ENCODE peak calls at places on chromosomes 4 and X, in eight cellular contexts. One of them, this sample, is unnamed.

GRCh38 chr4:67430989-67431388 is 114.3 kb downstream of the CENPC start:
- DNase-seq in T-helper 2 cell: no peak
- DNase-seq in HEK293T: no peak
- DNase-seq in nucleus accumbens: no peak
- DNase-seq in IMR-90: no peak
- DNase-seq in GM04503: no peak
- DNase-seq in stimulated activated CD8-positive, alpha-beta memory T cell treated with anti-CD3 and anti-CD28 coated beads, Interleukin-4, amount 100 ng/mL, for 24 hours: no peak
- DNase-seq in HS-5: no peak
- DNase-seq in this sample: no peak

GRCh38 chr4:140078366-140078765 is 75.6 kb downstream of the MAML3 start:
- DNase-seq in T-helper 2 cell: no peak
- DNase-seq in nucleus accumbens: no peak
- DNase-seq in stimulated activated CD8-positive, alpha-beta memory T cell treated with anti-CD3 and anti-CD28 coated beads, Interleukin-4, amount 100 ng/mL, for 24 hours: no peak
- DNase-seq in GM04503: no peak
- DNase-seq in HS-5: no peak
- DNase-seq in IMR-90: peak; percentile 51
- DNase-seq in HEK293T: peak; percentile 55
- DNase-seq in this sample: no peak

GRCh38 chr4:114316789-114317188 is 281.8 kb upstream of the UGT8 start:
- DNase-seq in IMR-90: no peak
- DNase-seq in T-helper 2 cell: no peak
- DNase-seq in HS-5: no peak
- DNase-seq in stimulated activated CD8-positive, alpha-beta memory T cell treated with anti-CD3 and anti-CD28 coated beads, Interleukin-4, amount 100 ng/mL, for 24 hours: no peak
- DNase-seq in HEK293T: no peak
- DNase-seq in nucleus accumbens: no peak
- DNase-seq in GM04503: no peak
- DNase-seq in this sample: no peak

GRCh38 chr4:107392951-107393350 is 327.1 kb downstream of the PAPSS1 start:
- DNase-seq in nucleus accumbens: no peak
- DNase-seq in IMR-90: peak; percentile 1
- DNase-seq in HEK293T: no peak
- DNase-seq in GM04503: peak; percentile 45
- DNase-seq in stimulated activated CD8-positive, alpha-beta memory T cell treated with anti-CD3 and anti-CD28 coated beads, Interleukin-4, amount 100 ng/mL, for 24 hours: no peak
- DNase-seq in HS-5: peak; percentile 11
- DNase-seq in T-helper 2 cell: no peak
- DNase-seq in this sample: no peak

GRCh38 chrX:40166582-40166981 is 68.8 kb upstream of the BCOR start:
- DNase-seq in HEK293T: no peak
- DNase-seq in GM04503: no peak
- DNase-seq in IMR-90: peak; percentile 42
- DNase-seq in HS-5: no peak
- DNase-seq in stimulated activated CD8-positive, alpha-beta memory T cell treated with anti-CD3 and anti-CD28 coated beads, Interleukin-4, amount 100 ng/mL, for 24 hours: no peak
- DNase-seq in nucleus accumbens: no peak
- DNase-seq in T-helper 2 cell: no peak
- DNase-seq in this sample: no peak

GRCh38 chrX:154542723-154543424 is 3.8 kb downstream of the G6PD start:
- DNase-seq in stimulated activated CD8-positive, alpha-beta memory T cell treated with anti-CD3 and anti-CD28 coated beads, Interleukin-4, amount 100 ng/mL, for 24 hours: no peak
- DNase-seq in GM04503: no peak
- DNase-seq in HEK293T: no peak
- DNase-seq in nucleus accumbens: no peak
- DNase-seq in IMR-90: no peak
- DNase-seq in HS-5: no peak
- DNase-seq in T-helper 2 cell: no peak
- DNase-seq in this sample: no peak

GRCh38 chrX:71536285-71536684 is 3.4 kb downstream of the OGT start:
- DNase-seq in HS-5: no peak
- DNase-seq in GM04503: no peak
- DNase-seq in IMR-90: no peak
- DNase-seq in nucleus accumbens: no peak
- DNase-seq in stimulated activated CD8-positive, alpha-beta memory T cell treated with anti-CD3 and anti-CD28 coated beads, Interleukin-4, amount 100 ng/mL, for 24 hours: peak; percentile 19
- DNase-seq in HEK293T: no peak
- DNase-seq in T-helper 2 cell: peak; percentile 63
- DNase-seq in this sample: no peak

GRCh38 chrX:22389544-22390243 is 117.0 kb downstream of the CBLL2 start:
- DNase-seq in HEK293T: peak; percentile 16
- DNase-seq in HS-5: peak; percentile 42
- DNase-seq in IMR-90: peak; percentile 83
- DNase-seq in GM04503: peak; percentile 29
- DNase-seq in nucleus accumbens: no peak
- DNase-seq in T-helper 2 cell: no peak
- DNase-seq in stimulated activated CD8-positive, alpha-beta memory T cell treated with anti-CD3 and anti-CD28 coated beads, Interleukin-4, amount 100 ng/mL, for 24 hours: no peak
- DNase-seq in this sample: no peak

GRCh38 chrX:44223150-44223549 is 120.3 kb downstream of the EFHC2 start:
- DNase-seq in nucleus accumbens: no peak
- DNase-seq in IMR-90: peak; percentile 38
- DNase-seq in GM04503: no peak
- DNase-seq in T-helper 2 cell: no peak
- DNase-seq in HS-5: peak; percentile 8
- DNase-seq in HEK293T: no peak
- DNase-seq in stimulated activated CD8-positive, alpha-beta memory T cell treated with anti-CD3 and anti-CD28 coated beads, Interleukin-4, amount 100 ng/mL, for 24 hours: no peak
- DNase-seq in this sample: no peak

GRCh38 chr4:23934915-23935314 is 45.1 kb upstream of the PPARGC1A start:
- DNase-seq in GM04503: peak; percentile 82
- DNase-seq in stimulated activated CD8-positive, alpha-beta memory T cell treated with anti-CD3 and anti-CD28 coated beads, Interleukin-4, amount 100 ng/mL, for 24 hours: no peak
- DNase-seq in HEK293T: no peak
- DNase-seq in T-helper 2 cell: no peak
- DNase-seq in IMR-90: peak; percentile 87
- DNase-seq in HS-5: peak; percentile 57
- DNase-seq in nucleus accumbens: no peak
- DNase-seq in this sample: no peak

GRCh38 chrX:112941209-112941788 is 100.7 kb upstream of the AMOT start:
- DNase-seq in HS-5: no peak
- DNase-seq in IMR-90: peak; percentile 1
- DNase-seq in GM04503: no peak
- DNase-seq in nucleus accumbens: no peak
- DNase-seq in stimulated activated CD8-positive, alpha-beta memory T cell treated with anti-CD3 and anti-CD28 coated beads, Interleukin-4, amount 100 ng/mL, for 24 hours: no peak
- DNase-seq in T-helper 2 cell: peak; percentile 3
- DNase-seq in HEK293T: no peak
- DNase-seq in this sample: no peak

GRCh38 chrX:19747672-19748610 is 139.5 kb downstream of the SH3KBP1 start:
- DNase-seq in nucleus accumbens: no peak
- DNase-seq in HS-5: no peak
- DNase-seq in IMR-90: no peak
- DNase-seq in stimulated activated CD8-positive, alpha-beta memory T cell treated with anti-CD3 and anti-CD28 coated beads, Interleukin-4, amount 100 ng/mL, for 24 hours: peak; percentile 41
- DNase-seq in T-helper 2 cell: peak; percentile 96
- DNase-seq in HEK293T: no peak
- DNase-seq in GM04503: no peak
- DNase-seq in this sample: peak; percentile 23

GRCh38 chr4:2482693-2483092 is 13.8 kb downstream of the RNF4 start:
- DNase-seq in HS-5: no peak
- DNase-seq in HEK293T: no peak
- DNase-seq in GM04503: no peak
- DNase-seq in IMR-90: peak; percentile 35
- DNase-seq in T-helper 2 cell: peak; percentile 77
- DNase-seq in stimulated activated CD8-positive, alpha-beta memory T cell treated with anti-CD3 and anti-CD28 coated beads, Interleukin-4, amount 100 ng/mL, for 24 hours: no peak
- DNase-seq in nucleus accumbens: no peak
- DNase-seq in this sample: no peak

GRCh38 chr4:7960017-7960789 is 20.5 kb upstream of the AFAP1 start:
- DNase-seq in HS-5: no peak
- DNase-seq in HEK293T: no peak
- DNase-seq in GM04503: no peak
- DNase-seq in T-helper 2 cell: no peak
- DNase-seq in IMR-90: no peak
- DNase-seq in nucleus accumbens: no peak
- DNase-seq in stimulated activated CD8-positive, alpha-beta memory T cell treated with anti-CD3 and anti-CD28 coated beads, Interleukin-4, amount 100 ng/mL, for 24 hours: no peak
- DNase-seq in this sample: no peak

GRCh38 chr4:47879458-47879857 is 34.9 kb downstream of the NFXL1 start:
- DNase-seq in IMR-90: no peak
- DNase-seq in nucleus accumbens: no peak
- DNase-seq in HS-5: no peak
- DNase-seq in GM04503: no peak
- DNase-seq in HEK293T: no peak
- DNase-seq in stimulated activated CD8-positive, alpha-beta memory T cell treated with anti-CD3 and anti-CD28 coated beads, Interleukin-4, amount 100 ng/mL, for 24 hours: no peak
- DNase-seq in T-helper 2 cell: no peak
- DNase-seq in this sample: no peak

GRCh38 chr4:189445613-189446012 is 495.1 kb upstream of the FRG1 start:
- DNase-seq in stimulated activated CD8-positive, alpha-beta memory T cell treated with anti-CD3 and anti-CD28 coated beads, Interleukin-4, amount 100 ng/mL, for 24 hours: no peak
- DNase-seq in IMR-90: no peak
- DNase-seq in T-helper 2 cell: no peak
- DNase-seq in HEK293T: no peak
- DNase-seq in nucleus accumbens: no peak
- DNase-seq in GM04503: no peak
- DNase-seq in HS-5: no peak
- DNase-seq in this sample: no peak

GRCh38 chr4:148737071-148737470 is 294.9 kb upstream of the NR3C2 start:
- DNase-seq in stimulated activated CD8-positive, alpha-beta memory T cell treated with anti-CD3 and anti-CD28 coated beads, Interleukin-4, amount 100 ng/mL, for 24 hours: no peak
- DNase-seq in HEK293T: no peak
- DNase-seq in HS-5: no peak
- DNase-seq in nucleus accumbens: no peak
- DNase-seq in T-helper 2 cell: no peak
- DNase-seq in GM04503: no peak
- DNase-seq in IMR-90: no peak
- DNase-seq in this sample: no peak

GRCh38 chr4:152036626-152037025 is 275.8 kb upstream of the GATB start:
- DNase-seq in T-helper 2 cell: no peak
- DNase-seq in nucleus accumbens: no peak
- DNase-seq in HEK293T: no peak
- DNase-seq in stimulated activated CD8-positive, alpha-beta memory T cell treated with anti-CD3 and anti-CD28 coated beads, Interleukin-4, amount 100 ng/mL, for 24 hours: no peak
- DNase-seq in IMR-90: peak; percentile 47
- DNase-seq in GM04503: no peak
- DNase-seq in HS-5: no peak
- DNase-seq in this sample: no peak

GRCh38 chr4:6381571-6382123 is 90.8 kb downstream of the PPP2R2C start:
- DNase-seq in HEK293T: no peak
- DNase-seq in nucleus accumbens: no peak
- DNase-seq in stimulated activated CD8-positive, alpha-beta memory T cell treated with anti-CD3 and anti-CD28 coated beads, Interleukin-4, amount 100 ng/mL, for 24 hours: no peak
- DNase-seq in T-helper 2 cell: no peak
- DNase-seq in HS-5: no peak
- DNase-seq in IMR-90: no peak
- DNase-seq in GM04503: no peak
- DNase-seq in this sample: no peak

GRCh38 chr4:160808174-160808573 is 1355.6 kb downstream of the FSTL5 start:
- DNase-seq in GM04503: no peak
- DNase-seq in T-helper 2 cell: no peak
- DNase-seq in nucleus accumbens: no peak
- DNase-seq in IMR-90: no peak
- DNase-seq in HS-5: no peak
- DNase-seq in HEK293T: no peak
- DNase-seq in stimulated activated CD8-positive, alpha-beta memory T cell treated with anti-CD3 and anti-CD28 coated beads, Interleukin-4, amount 100 ng/mL, for 24 hours: no peak
- DNase-seq in this sample: no peak

GRCh38 chr4:81620442-81620841 is 148.7 kb upstream of the RASGEF1B start:
- DNase-seq in HS-5: no peak
- DNase-seq in T-helper 2 cell: no peak
- DNase-seq in stimulated activated CD8-positive, alpha-beta memory T cell treated with anti-CD3 and anti-CD28 coated beads, Interleukin-4, amount 100 ng/mL, for 24 hours: no peak
- DNase-seq in IMR-90: no peak
- DNase-seq in GM04503: no peak
- DNase-seq in nucleus accumbens: no peak
- DNase-seq in HEK293T: no peak
- DNase-seq in this sample: no peak

GRCh38 chr4:98706935-98707334 is 48.5 kb upstream of the TSPAN5 start:
- DNase-seq in T-helper 2 cell: no peak
- DNase-seq in GM04503: no peak
- DNase-seq in nucleus accumbens: no peak
- DNase-seq in HS-5: no peak
- DNase-seq in stimulated activated CD8-positive, alpha-beta memory T cell treated with anti-CD3 and anti-CD28 coated beads, Interleukin-4, amount 100 ng/mL, for 24 hours: no peak
- DNase-seq in IMR-90: no peak
- DNase-seq in HEK293T: no peak
- DNase-seq in this sample: no peak